ENCODE peak calls at places on chromosomes 3 and 15, in six cellular contexts. Y, M, X, R, S and V are unnamed samples.

GRCh38 chr3:152610621-152611020 is 224.3 kb upstream of the P2RY1 start:
- DNase-seq in Y (no peak), M (no peak), X (no peak), R (no peak), S (no peak), V (no peak)

GRCh38 chr3:46928297-46928696 is 48.2 kb downstream of the CCDC12 start:
- DNase-seq in Y (peak), M (no peak), X (no peak), R (no peak), S (no peak), V (no peak)

GRCh38 chr3:66139415-66139814 is 81.4 kb upstream of the SLC25A26 start:
- DNase-seq in Y (no peak), M (no peak), X (no peak), R (no peak), S (no peak), V (no peak)

GRCh38 chr15:75666823-75667501 is 19.2 kb downstream of the SNX33 start:
- DNase-seq in Y (peak), M (no peak), X (no peak), R (no peak), S (peak), V (peak)

GRCh38 chr3:126293370-126294082 is 63.7 kb downstream of the KLF15 start:
- DNase-seq in Y (no peak), M (no peak), X (no peak), R (no peak), S (no peak), V (no peak)

GRCh38 chr3:109089265-109089664 is 28.7 kb downstream of the MORC1 start:
- DNase-seq in Y (no peak), M (no peak), X (no peak), R (no peak), S (no peak), V (no peak)

GRCh38 chr3:32865364-32865763 is 47.6 kb downstream of the TRIM71 start:
- DNase-seq in Y (no peak), M (no peak), X (no peak), R (no peak), S (no peak), V (no peak)

GRCh38 chr15:91970142-91970541 is 116.6 kb downstream of the SLCO3A1 start:
- DNase-seq in Y (no peak), M (no peak), X (no peak), R (no peak), S (no peak), V (peak)

GRCh38 chr3:37591130-37591865 is 270.4 kb upstream of the CTDSPL start:
- DNase-seq in Y (no peak), M (no peak), X (no peak), R (no peak), S (no peak), V (no peak)

GRCh38 chr3:43004282-43004681 is 25.2 kb downstream of the GASK1A start:
- DNase-seq in Y (peak), M (no peak), X (no peak), R (no peak), S (no peak), V (peak)

GRCh38 chr3:37862712-37863551 is 1.3 kb downstream of the CTDSPL start:
- DNase-seq in Y (peak), M (no peak), X (no peak), R (no peak), S (no peak), V (peak)

GRCh38 chr3:187669675-187670504 is at the start of gene SST:
- DNase-seq in Y (peak), M (no peak), X (no peak), R (peak), S (peak), V (peak)

GRCh38 chr15:33737687-33738606 is 230.3 kb upstream of the CHRM5 start:
- DNase-seq in Y (peak), M (no peak), X (peak), R (peak), S (no peak), V (peak)

GRCh38 chr3:118137783-118138182 is 896.9 kb downstream of the IGSF11 start:
- DNase-seq in Y (no peak), M (no peak), X (no peak), R (no peak), S (no peak), V (no peak)

GRCh38 chr3:177418787-177419186 is 221.5 kb upstream of the TBL1XR1 start:
- DNase-seq in Y (no peak), M (no peak), X (no peak), R (no peak), S (no peak), V (no peak)

GRCh38 chr3:121855555-121855954 is 20.5 kb downstream of the EAF2 start:
- DNase-seq in Y (no peak), M (no peak), X (no peak), R (peak), S (no peak), V (no peak)

GRCh38 chr3:153927107-153927506 is 194.1 kb upstream of the ARHGEF26 start:
- DNase-seq in Y (peak), M (no peak), X (no peak), R (no peak), S (no peak), V (peak)

GRCh38 chr15:83850846-83851245 is 196.9 kb downstream of the ADAMTSL3 start:
- DNase-seq in Y (no peak), M (no peak), X (no peak), R (no peak), S (no peak), V (no peak)

GRCh38 chr3:138359137-138359536 is 10.8 kb downstream of the MRAS start:
- DNase-seq in Y (no peak), M (no peak), X (no peak), R (no peak), S (no peak), V (no peak)

GRCh38 chr15:35151381-35151780 is 66.3 kb upstream of the NANOGP8 start:
- DNase-seq in Y (no peak), M (no peak), X (no peak), R (no peak), S (no peak), V (no peak)

GRCh38 chr3:68984011-68984410 is 29.5 kb downstream of the EOGT start:
- DNase-seq in Y (no peak), M (no peak), X (no peak), R (no peak), S (no peak), V (no peak)

GRCh38 chr3:12730511-12731234 is 28.4 kb downstream of the TMEM40 start:
- DNase-seq in Y (no peak), M (no peak), X (no peak), R (no peak), S (no peak), V (no peak)

GRCh38 chr3:42421818-42422796 is 11.7 kb upstream of the LYZL4 start:
- DNase-seq in Y (no peak), M (no peak), X (no peak), R (no peak), S (no peak), V (no peak)

GRCh38 chr3:64141476-64141875 is 83.8 kb downstream of the PRICKLE2 start:
- DNase-seq in Y (peak), M (no peak), X (no peak), R (no peak), S (no peak), V (no peak)